ENCODE peak calls at places on chromosomes 3 and 15, in eight cellular contexts. C, S, Q, N, L, Z, J and K are unnamed samples.

GRCh38 chr15:66102563-66103292 is 150.8 kb downstream of the MEGF11 start:
- DNase-seq in N (no peak), C (no peak), S (no peak), L (no peak), Z (no peak), J (no peak), Q (no peak), K (no peak)

GRCh38 chr3:12004741-12005513 is 739 bp downstream of the SYN2 start:
- DNase-seq in Z (no peak), Q (no peak), L (no peak), C (no peak), S (no peak), J (no peak), N (no peak), K (peak)

GRCh38 chr3:119236756-119237155 is 3.9 kb downstream of the B4GALT4 start:
- DNase-seq in L (no peak), Z (no peak), Q (no peak), S (no peak), C (no peak), J (no peak), N (no peak), K (no peak)

GRCh38 chr15:38127306-38127731 is 125.3 kb upstream of the SPRED1 start:
- DNase-seq in Z (no peak), L (peak), N (no peak), J (no peak), S (peak), C (peak), Q (no peak), K (no peak)

GRCh38 chr3:158200973-158201372 is 91.1 kb downstream of the RSRC1 start:
- DNase-seq in Z (no peak), Q (no peak), C (no peak), N (no peak), J (no peak), S (no peak), L (no peak), K (no peak)

GRCh38 chr15:58440922-58441321 is 9.1 kb downstream of the LIPC start:
- DNase-seq in C (no peak), L (peak), Z (no peak), Q (no peak), J (peak), N (no peak), S (peak), K (no peak)

GRCh38 chr3:170809975-170810357 is 60.0 kb downstream of the RPL22L1 start:
- DNase-seq in N (no peak), S (no peak), J (no peak), Q (no peak), Z (no peak), L (no peak), C (peak), K (peak)

GRCh38 chr15:85620321-85621044 is 174.2 kb downstream of the KLHL25 start:
- DNase-seq in J (no peak), Z (no peak), L (no peak), S (no peak), Q (no peak), C (peak), N (no peak), K (no peak)

GRCh38 chr15:64224508-64224907 is 61.7 kb upstream of the PPIB start:
- DNase-seq in Q (peak), S (no peak), L (no peak), N (no peak), C (peak), Z (no peak), J (no peak), K (peak)

GRCh38 chr15:101201411-101202174 is 50.3 kb downstream of the CHSY1 start:
- DNase-seq in N (no peak), C (peak), J (peak), Z (peak), S (peak), Q (no peak), L (peak), K (peak)

GRCh38 chr15:25783607-25784131 is 79.5 kb downstream of the ATP10A start:
- DNase-seq in C (peak), S (peak), Z (peak), L (no peak), Q (no peak), J (peak), N (no peak), K (no peak)

GRCh38 chr15:39580630-39581500 is at the start of gene THBS1:
- DNase-seq in J (peak), S (peak), Q (peak), C (peak), L (no peak), Z (peak), N (no peak), K (peak)

GRCh38 chr15:68711406-68711805 is 109.3 kb downstream of the ANP32A start:
- DNase-seq in S (no peak), Z (no peak), C (no peak), Q (no peak), L (no peak), N (no peak), J (no peak), K (no peak)

GRCh38 chr3:21826416-21826815 is 75.4 kb upstream of the ZNF385D start:
- DNase-seq in Q (no peak), Z (no peak), L (no peak), C (no peak), J (no peak), S (no peak), N (no peak), K (no peak)

GRCh38 chr15:77859491-77860060 is 217.9 kb downstream of the TBC1D2B start:
- DNase-seq in N (no peak), Q (no peak), C (no peak), L (no peak), Z (no peak), S (no peak), J (no peak), K (no peak)

GRCh38 chr3:131712662-131713061 is 209.9 kb upstream of the MRPL3 start:
- DNase-seq in J (no peak), Q (no peak), N (no peak), C (no peak), L (no peak), Z (no peak), S (no peak), K (peak)

GRCh38 chr15:91522609-91523332 is 330.7 kb upstream of the SLCO3A1 start:
- DNase-seq in N (no peak), J (no peak), C (peak), Z (no peak), L (no peak), S (peak), Q (no peak), K (no peak)

GRCh38 chr15:65530318-65531111 is at the start of gene HACD3:
- DNase-seq in L (peak), Q (peak), C (peak), S (peak), J (peak), N (peak), Z (peak), K (peak)

GRCh38 chr3:136957751-136958288 is at the start of gene IL20RB:
- DNase-seq in C (peak), J (no peak), N (no peak), L (peak), S (peak), Z (peak), Q (no peak), K (no peak)

GRCh38 chr3:84961492-84962255 is 2.9 kb downstream of the CADM2 start:
- DNase-seq in S (no peak), J (no peak), L (no peak), Q (no peak), Z (no peak), N (no peak), C (no peak), K (peak)

GRCh38 chr3:72938471-72939265 is 50.8 kb downstream of the GXYLT2 start:
- DNase-seq in C (peak), Z (no peak), N (no peak), L (peak), J (peak), S (peak), Q (peak), K (peak)

GRCh38 chr3:42226470-42227425 is 39.2 kb downstream of the CCK start:
- DNase-seq in L (no peak), C (no peak), N (no peak), Z (no peak), S (no peak), J (peak), Q (no peak), K (no peak)

GRCh38 chr3:188106454-188106853 is 47.5 kb upstream of the LPP start:
- DNase-seq in S (no peak), J (no peak), N (no peak), Q (peak), C (no peak), Z (no peak), L (no peak), K (no peak)

GRCh38 chr15:78668987-78669386 is 28.0 kb upstream of the CHRNB4 start:
- DNase-seq in Q (no peak), S (no peak), Z (no peak), L (no peak), N (no peak), C (no peak), J (no peak), K (no peak)

GRCh38 chr3:189978753-189979152 is 141.9 kb downstream of the P3H2 start:
- DNase-seq in Z (no peak), Q (no peak), J (no peak), S (no peak), L (no peak), N (no peak), C (no peak), K (no peak)

DNA sequence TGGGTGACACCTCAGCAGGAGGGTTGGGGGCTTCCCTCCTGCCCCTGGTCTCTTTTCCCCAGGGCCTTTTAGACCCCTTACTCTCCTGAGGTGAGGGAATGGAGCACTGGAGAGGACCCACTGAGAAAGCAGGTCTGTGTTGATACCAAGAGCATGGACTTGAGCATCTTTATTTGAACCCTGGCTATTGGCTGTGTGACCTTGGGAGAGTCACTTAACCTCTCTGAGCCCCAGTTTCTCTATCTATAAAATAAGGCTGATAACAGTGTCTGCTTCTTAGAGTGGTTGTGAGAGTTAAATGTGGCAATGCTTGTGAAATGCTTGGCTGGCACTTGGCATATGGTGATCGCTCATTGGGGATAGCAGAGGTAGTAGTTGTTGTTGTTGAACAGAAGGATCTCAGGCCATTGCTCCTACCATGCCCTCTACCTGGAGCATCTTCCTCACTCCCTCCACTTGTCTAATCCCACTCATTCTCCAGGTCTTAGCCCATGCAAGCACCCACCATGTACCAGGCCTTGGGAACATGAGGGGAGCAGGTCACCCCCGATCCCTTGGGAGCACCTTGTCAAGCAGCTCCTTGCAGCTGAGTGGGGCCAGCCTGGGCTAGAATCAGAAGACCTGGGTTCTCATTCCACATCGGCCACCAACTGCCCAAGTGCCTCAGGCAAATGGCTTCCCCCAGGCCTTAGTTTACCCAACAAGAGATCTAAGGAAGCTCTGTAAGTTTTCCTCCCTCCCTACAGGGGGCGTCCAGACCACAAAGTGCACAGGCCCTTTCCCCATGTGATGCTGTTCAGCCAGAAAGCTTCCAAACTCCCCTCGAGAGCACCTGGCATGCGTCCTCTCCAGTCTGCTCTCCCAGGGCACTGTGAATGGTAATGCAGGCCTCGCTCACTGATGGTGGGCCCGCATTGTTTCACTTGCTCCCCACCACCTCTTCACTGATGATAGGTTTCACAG is 96.7 kb downstream of the LSM3 start:
- DNase-seq in Q (peak), C (no peak), N (no peak), S (peak), J (peak), L (peak), Z (no peak), K (peak)
- TF ChIP-seq RAD21 in Q (no peak), C (peak), N (peak), S (no peak), J (no peak), L (peak), Z (peak), K (peak)

GRCh38 chr15:22885105-22885504 is 46.6 kb downstream of the NIPA2 start:
- DNase-seq in S (no peak), Q (no peak), C (no peak), J (no peak), Z (no peak), L (no peak), N (no peak), K (no peak)

GRCh38 chr15:22890296-22890695 is 51.8 kb downstream of the NIPA2 start:
- DNase-seq in C (no peak), J (no peak), N (no peak), S (no peak), Z (no peak), L (no peak), Q (no peak), K (no peak)

GRCh38 chr15:22887157-22887951 is 48.9 kb downstream of the NIPA2 start:
- DNase-seq in L (no peak), Z (no peak), J (peak), N (no peak), Q (no peak), C (peak), S (no peak), K (no peak)

GRCh38 chr15:22889146-22889818 is 50.8 kb downstream of the NIPA2 start:
- DNase-seq in C (no peak), J (no peak), L (no peak), S (no peak), Q (no peak), Z (no peak), N (no peak), K (no peak)

GRCh38 chr15:22888120-22888859 is 49.8 kb downstream of the NIPA2 start:
- DNase-seq in J (no peak), Z (no peak), N (no peak), L (no peak), C (peak), Q (no peak), S (peak), K (no peak)
- TF ChIP-seq RAD21 in J (no peak), Z (no peak), N (no peak), L (no peak), C (no peak), Q (no peak), S (no peak), K (no peak)

DNA sequence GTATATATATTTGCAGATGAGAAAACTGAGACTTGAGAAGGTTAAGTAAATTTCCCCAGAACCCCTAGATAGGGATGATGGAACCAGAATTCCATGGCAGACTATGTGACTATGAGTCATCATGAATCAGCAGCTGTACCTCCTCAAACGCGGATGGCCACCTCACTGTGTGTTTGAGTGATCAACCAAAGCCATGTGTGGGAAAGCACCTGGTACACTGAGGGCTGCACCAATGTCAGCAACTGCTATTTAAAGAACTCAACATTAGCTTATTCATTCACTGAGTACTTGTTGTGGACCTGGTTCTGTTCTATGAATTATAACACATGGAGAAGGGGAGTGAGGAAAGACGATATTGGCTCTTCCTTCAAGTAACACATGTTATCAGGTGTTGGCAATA is 377.0 kb downstream of the GAP43 start:
- DNase-seq in C (peak), Q (peak), S (peak), J (peak), N (peak), L (peak), Z (no peak), K (no peak)
- TF ChIP-seq RAD21 in C (peak), Q (no peak), S (no peak), J (no peak), N (no peak), L (no peak), Z (no peak), K (no peak)

GRCh38 chr3:128698211-128699011 is 27.6 kb upstream of the RAB7A start:
- DNase-seq in L (no peak), Q (no peak), C (no peak), Z (no peak), J (no peak), N (no peak), S (peak), K (peak)

GRCh38 chr3:128697336-128697735 is 28.6 kb upstream of the RAB7A start:
- DNase-seq in J (no peak), Q (no peak), C (no peak), L (no peak), N (no peak), Z (no peak), S (no peak), K (no peak)

GRCh38 chr3:128702391-128702790 is 23.6 kb upstream of the RAB7A start:
- DNase-seq in L (no peak), Q (no peak), C (no peak), Z (no peak), J (no peak), N (no peak), S (no peak), K (peak)

GRCh38 chr3:128703561-128703960 is 22.4 kb upstream of the RAB7A start:
- DNase-seq in L (no peak), Z (no peak), S (no peak), Q (no peak), N (no peak), J (no peak), C (no peak), K (no peak)

DNA sequence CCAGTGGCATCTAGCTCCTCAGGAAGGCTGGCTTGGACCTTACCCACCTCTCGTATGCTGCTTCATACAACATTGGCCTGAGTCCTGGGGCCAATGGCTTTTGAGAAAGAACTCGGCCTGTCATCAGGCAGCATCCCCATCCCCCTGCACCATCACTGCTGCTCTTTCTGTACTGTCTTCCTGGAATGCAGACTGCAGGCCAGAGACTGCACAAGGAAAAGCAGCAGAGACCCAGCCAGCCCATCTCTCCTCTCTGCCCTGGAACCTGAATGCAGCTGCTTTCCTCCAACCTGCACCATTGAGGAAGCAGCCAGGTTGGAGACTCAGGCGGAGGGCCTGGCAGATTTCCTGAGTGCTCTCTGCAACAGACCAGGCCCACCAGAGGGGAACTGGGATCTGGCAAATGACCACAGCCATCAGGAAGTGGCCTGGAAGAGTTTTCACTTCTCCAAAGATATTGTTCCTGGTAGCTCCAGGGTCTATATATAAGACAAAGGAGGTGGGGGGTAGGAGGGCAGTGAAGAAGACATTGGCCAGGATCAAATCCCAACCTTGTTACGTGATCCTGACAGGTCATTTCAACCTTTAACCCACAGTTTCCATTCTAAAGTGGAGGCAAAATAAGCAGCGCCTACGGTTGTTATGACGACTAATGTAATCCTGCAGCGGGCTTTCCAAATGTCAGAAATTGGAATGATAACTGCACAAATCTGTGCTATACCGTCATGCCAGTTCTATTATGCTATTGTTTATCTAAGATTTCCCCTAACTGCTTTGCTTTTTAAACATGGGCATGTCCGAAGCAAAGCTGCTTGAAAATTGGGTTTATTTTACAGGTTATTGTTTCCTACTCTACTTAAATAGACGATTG is 24.4 kb upstream of the RAB7A start:
- DNase-seq in L (no peak), Q (no peak), S (no peak), Z (no peak), N (no peak), J (no peak), C (peak), K (peak)
- TF ChIP-seq RAD21 in L (no peak), Q (no peak), S (no peak), Z (no peak), N (no peak), J (no peak), C (no peak), K (no peak)

GRCh38 chr15:81400640-81401236 is 26.7 kb upstream of the TMC3 start:
- DNase-seq in J (peak), N (peak), S (peak), L (peak), C (peak), Q (peak), Z (no peak), K (peak)
- TF ChIP-seq RAD21 in J (peak), N (peak), S (peak), L (peak), C (peak), Q (peak), Z (peak), K (peak)